ENCODE peak calls at places on chromosomes 1 and 21, in five cellular contexts. G, M, W, B and C are unnamed samples.

GRCh38 chr1:10033359-10033845 is 644 bp downstream of the UBE4B start:
- DNase-seq in M (no peak), G (no peak), W (peak), B (peak), C (peak)

GRCh38 chr21:25107708-25108107 is 499.6 kb downstream of the MRPL39 start:
- DNase-seq in W (no peak), B (no peak), M (peak), G (no peak), C (peak)

GRCh38 chr1:111702504-111703050 is 36.6 kb downstream of the INKA2 start:
- DNase-seq in M (no peak), G (no peak), W (no peak), B (no peak), C (no peak)

GRCh38 chr1:213538251-213538650 is 449.5 kb upstream of the PROX1 start:
- DNase-seq in W (no peak), M (no peak), G (no peak), B (no peak), C (no peak)

GRCh38 chr1:33220701-33221384 is 35.4 kb upstream of the ZNF362 start:
- DNase-seq in G (no peak), W (peak), M (peak), B (no peak), C (peak)

GRCh38 chr1:182069028-182069466 is 7.5 kb upstream of the ZNF648 start:
- DNase-seq in W (peak), B (peak), G (peak), M (no peak), C (peak)

GRCh38 chr1:27137544-27138075 is 17.3 kb downstream of the SLC9A1 start:
- DNase-seq in B (peak), M (no peak), G (peak), W (no peak), C (peak)

GRCh38 chr1:193479187-193479586 is 292.8 kb upstream of the B3GALT2 start:
- DNase-seq in B (no peak), W (no peak), M (no peak), G (peak), C (no peak)

GRCh38 chr1:153929981-153930948 is 7.5 kb upstream of the GATAD2B start:
- DNase-seq in G (no peak), M (no peak), W (peak), B (no peak), C (no peak)

GRCh38 chr1:98103617-98104284 is 182.9 kb upstream of the DPYD start:
- DNase-seq in W (peak), B (no peak), G (no peak), M (peak), C (no peak)

GRCh38 chr1:21233480-21233879 is 56.8 kb downstream of the ECE1 start:
- DNase-seq in W (no peak), B (no peak), M (no peak), G (no peak), C (no peak)

GRCh38 chr1:213394837-213395236 is 343.8 kb downstream of the RPS6KC1 start:
- DNase-seq in M (no peak), B (no peak), W (no peak), G (no peak), C (no peak)

GRCh38 chr1:208183977-208184901 is 59.9 kb downstream of the PLXNA2 start:
- DNase-seq in W (no peak), G (no peak), M (peak), B (no peak), C (peak)

GRCh38 chr1:93827633-93828436 is 51.2 kb downstream of the DNTTIP2 start:
- DNase-seq in B (no peak), M (no peak), G (no peak), W (no peak), C (no peak)

GRCh38 chr1:42736152-42736551 is 3.9 kb downstream of the CLDN19 start:
- DNase-seq in W (peak), B (peak), M (no peak), G (no peak), C (peak)

GRCh38 chr1:39288735-39289465 is 84.4 kb downstream of the MACF1 start:
- DNase-seq in W (no peak), B (no peak), M (no peak), G (no peak), C (no peak)

GRCh38 chr21:33821580-33822322 is 93.9 kb downstream of the ATP5PO start:
- DNase-seq in M (no peak), B (no peak), G (no peak), W (no peak), C (no peak)

GRCh38 chr1:227926216-227926791 is 21.4 kb downstream of the WNT9A start:
- DNase-seq in W (no peak), B (no peak), G (no peak), M (no peak), C (no peak)

GRCh38 chr1:39861003-39861402 is 22.3 kb downstream of the TRIT1 start:
- DNase-seq in G (no peak), B (no peak), W (no peak), M (no peak), C (no peak)

GRCh38 chr1:226322986-226323385 is 14.0 kb upstream of the LIN9 start:
- DNase-seq in W (no peak), G (no peak), B (no peak), M (no peak), C (peak)

GRCh38 chr1:210558302-210558701 is 229.6 kb downstream of the HHAT start:
- DNase-seq in B (peak), M (peak), G (no peak), W (no peak), C (no peak)

GRCh38 chr1:150562384-150563339 is 13.5 kb downstream of the ADAMTSL4 start:
- DNase-seq in G (peak), B (no peak), W (peak), M (no peak), C (no peak)

GRCh38 chr1:2134604-2135307 is 59.8 kb downstream of the FAAP20 start:
- DNase-seq in B (no peak), M (no peak), G (peak), W (no peak), C (no peak)

GRCh38 chr1:61139324-61140055 is 57.1 kb downstream of the NFIA start:
- DNase-seq in M (peak), W (no peak), G (peak), B (peak), C (peak)

GRCh38 chr1:178031856-178032320 is 62.0 kb upstream of the RASAL2 start:
- DNase-seq in W (peak), M (peak), G (peak), B (peak), C (peak)

GRCh38 chr21:20459838-20460237 is 538.4 kb upstream of the NCAM2 start:
- DNase-seq in B (no peak), W (no peak), G (no peak), M (no peak), C (no peak)

GRCh38 chr21:35398366-35398982 is 349.4 kb upstream of the RUNX1 start:
- DNase-seq in B (no peak), M (no peak), W (no peak), G (no peak), C (no peak)

GRCh38 chr21:27277122-27277521 is 310.2 kb upstream of the ADAMTS5 start:
- DNase-seq in G (no peak), W (no peak), B (no peak), M (no peak), C (no peak)
- H3K27ac ChIP-seq in G (no peak), W (no peak), B (no peak), M (no peak), C (no peak)

GRCh38 chr1:95117207-95118018 is at the start of gene TLCD4:
- DNase-seq in B (peak), M (peak), G (no peak), W (peak), C (peak)

GRCh38 chr1:95122151-95122697 is 5.1 kb downstream of the TLCD4 start:
- DNase-seq in B (peak), M (no peak), W (no peak), G (no peak), C (no peak)

GRCh38 chr1:95116666-95117206 is 419 bp upstream of the TLCD4 start:
- DNase-seq in G (peak), W (peak), B (peak), M (peak), C (peak)

GRCh38 chr1:95115708-95116137 is 1.4 kb upstream of the TLCD4 start:
- DNase-seq in B (no peak), G (no peak), W (no peak), M (no peak), C (no peak)

DNA sequence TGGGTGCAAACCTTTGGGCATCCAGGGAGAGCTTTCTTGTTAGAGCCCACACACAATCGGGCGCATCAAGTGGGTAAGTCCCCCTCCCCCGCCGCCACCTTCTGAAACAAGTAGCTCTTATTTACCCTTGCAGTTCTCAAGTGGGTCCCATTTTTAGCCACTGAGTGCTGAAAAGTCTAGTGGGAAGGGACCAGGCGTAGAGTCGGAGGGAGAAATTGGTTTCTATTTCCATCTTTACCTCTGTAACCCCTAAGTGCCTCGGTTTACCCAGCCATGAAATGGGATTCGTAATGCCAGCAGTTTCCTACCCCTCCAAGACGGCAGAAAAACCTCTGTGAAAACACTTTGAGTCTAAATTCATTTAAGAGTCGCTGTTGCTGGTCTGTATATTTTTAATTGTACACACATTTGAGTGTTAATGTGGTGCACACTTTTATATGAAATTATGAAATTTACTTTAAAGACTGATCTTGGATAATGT is 904 bp downstream of the TLCD4 start:
- DNase-seq in M (no peak), W (no peak), G (peak), B (no peak), C (no peak)
- TF ChIP-seq CTCF in M (no peak), W (no peak), G (no peak), B (no peak), C (no peak)

DNA sequence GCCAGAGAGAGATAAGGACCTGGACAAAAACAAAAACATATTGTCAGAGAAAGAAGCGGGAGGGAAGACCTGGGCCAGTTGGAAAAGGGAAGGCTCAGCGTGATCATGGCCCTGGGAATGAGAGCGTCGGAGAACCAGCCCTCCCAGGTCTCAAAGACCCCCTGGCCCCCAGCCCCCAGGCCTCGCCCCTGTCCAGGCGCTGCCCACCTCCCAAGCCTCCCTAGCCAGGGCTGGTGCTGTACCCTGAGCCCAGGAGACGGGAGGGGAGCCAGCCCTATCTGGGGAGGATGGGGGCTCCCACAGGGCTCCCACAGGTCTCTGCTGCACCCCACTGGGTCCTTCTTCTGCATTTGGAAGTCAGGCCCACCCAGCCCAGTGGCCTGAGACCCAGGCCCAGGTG is 15.1 kb downstream of the CHD5 start:
- DNase-seq in B (no peak), M (no peak), W (no peak), G (no peak), C (no peak)
- H3K27ac ChIP-seq in B (no peak), M (no peak), W (no peak), G (no peak), C (no peak)

DNA sequence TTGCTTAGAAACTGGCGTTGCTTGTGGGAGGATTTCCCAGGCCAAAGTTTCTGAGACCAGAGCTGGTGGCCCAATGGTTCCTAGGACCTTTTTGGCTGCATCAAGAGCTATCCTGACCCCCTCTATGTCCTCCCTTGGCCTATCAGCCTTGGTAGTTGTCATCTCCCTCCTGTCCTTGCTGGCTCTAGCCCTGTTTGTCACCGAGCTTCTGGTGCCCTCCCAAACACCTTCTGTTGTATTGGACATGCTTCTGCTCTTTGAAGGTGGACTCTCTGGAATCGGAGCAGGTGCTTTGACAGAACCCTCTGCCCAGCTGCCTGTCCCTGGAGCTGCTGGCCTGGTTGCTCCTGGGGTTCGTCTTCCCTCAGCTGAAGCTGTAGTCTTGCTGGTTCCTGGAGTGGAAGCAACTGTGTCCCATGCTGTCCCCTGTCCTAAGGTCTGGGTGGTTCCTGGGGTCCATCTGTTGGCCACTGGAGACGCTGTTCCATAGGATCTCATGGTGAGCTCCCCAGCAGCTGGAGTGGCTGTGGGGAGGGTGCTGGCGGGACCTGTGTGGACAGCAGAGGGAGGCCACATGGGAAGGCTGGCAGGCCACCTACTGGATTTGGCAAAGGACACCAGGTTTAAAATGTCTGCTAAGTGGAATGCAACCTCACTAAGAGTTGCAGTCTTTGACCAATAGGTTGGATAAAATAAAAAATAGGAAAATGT is 9.4 kb downstream of the FCAMR start:
- DNase-seq in M (no peak), W (no peak), B (no peak), G (no peak), C (no peak)
- TF ChIP-seq CTCF in M (no peak), W (no peak), B (no peak), G (no peak), C (no peak)

GRCh38 chr1:156639601-156640101 is 2.3 kb upstream of the BCAN start:
- DNase-seq in G (peak), B (no peak), M (no peak), W (no peak), C (no peak)
- H3K27ac ChIP-seq in G (no peak), B (no peak), M (no peak), W (no peak), C (no peak)